ENCODE peak calls at places on chromosomes 13 and 19, in five cellular contexts. Q, J, N, C and W are unnamed samples.

GRCh38 chr13:31236211-31236786 is 36.5 kb downstream of the B3GLCT start:
- DNase-seq in Q (peak; percentile 37), C (peak; percentile 72), N (no peak), J (no peak), W (no peak)

GRCh38 chr13:86446311-86446710 is 647.1 kb upstream of the SLITRK6 start:
- DNase-seq in N (peak; percentile 97), Q (no peak), C (no peak), J (no peak), W (no peak)

GRCh38 chr13:50389726-50390125 is 374.5 kb downstream of the KCNRG start:
- DNase-seq in N (no peak), C (no peak), J (peak; percentile 73), Q (no peak), W (no peak)

GRCh38 chr19:2983351-2984195 is 6.2 kb downstream of the TLE6 start:
- DNase-seq in C (peak; percentile 75), Q (peak; percentile 31), N (peak; percentile 18), J (no peak), W (no peak)

GRCh38 chr19:294819-295686 is 3.9 kb upstream of the PLPP2 start:
- DNase-seq in C (peak; percentile 69), N (no peak), J (no peak), Q (no peak), W (no peak)

GRCh38 chr13:29763426-29764180 is 86.8 kb downstream of the UBL3 start:
- DNase-seq in C (no peak), N (peak; percentile 5), Q (peak; percentile 22), J (no peak), W (peak; percentile 12)

GRCh38 chr19:43555185-43555770 is 20.0 kb downstream of the XRCC1 start:
- DNase-seq in C (peak; percentile 83), N (peak; percentile 68), J (peak; percentile 77), Q (peak; percentile 63), W (peak; percentile 52)

GRCh38 chr19:1252221-1252817 is 3.9 kb downstream of the MIDN start:
- DNase-seq in C (peak; percentile 85), N (peak; percentile 93), Q (peak; percentile 97), J (no peak), W (peak; percentile 58)

GRCh38 chr13:41313659-41314197 is 2.7 kb downstream of the NAA16 start:
- DNase-seq in Q (no peak), N (no peak), J (no peak), C (no peak), W (no peak)

GRCh38 chr19:58059003-58059671 is at the start of gene ZNF135:
- DNase-seq in C (peak; percentile 95), Q (peak; percentile 78), J (peak; percentile 58), N (peak; percentile 19), W (no peak)

GRCh38 chr13:111296417-111296816 is 24.0 kb upstream of the TEX29 start:
- DNase-seq in C (no peak), N (no peak), J (no peak), Q (no peak), W (no peak)

GRCh38 chr13:27712421-27712820 is 79.9 kb upstream of the GSX1 start:
- DNase-seq in J (no peak), C (peak; percentile 35), N (no peak), Q (no peak), W (no peak)

GRCh38 chr13:114112231-114112825 is 20.1 kb downstream of the RASA3 start:
- DNase-seq in Q (no peak), N (no peak), J (no peak), C (no peak), W (no peak)

GRCh38 chr13:99028890-99029289 is 51.0 kb upstream of the DOCK9 start:
- DNase-seq in Q (peak; percentile 9), J (no peak), N (no peak), C (no peak), W (no peak)

GRCh38 chr19:6787393-6787792 is 14.9 kb downstream of the VAV1 start:
- DNase-seq in Q (no peak), J (no peak), C (no peak), N (no peak), W (no peak)

GRCh38 chr13:42990991-42991891 is 800 bp downstream of the EPSTI1 start:
- DNase-seq in N (no peak), J (no peak), C (no peak), Q (no peak), W (no peak)

GRCh38 chr19:49536921-49537462 is 9.2 kb downstream of the RCN3 start:
- DNase-seq in J (no peak), N (no peak), Q (no peak), C (no peak), W (no peak)

GRCh38 chr19:55242517-55242916 is 14.0 kb upstream of the TMEM86B start:
- DNase-seq in N (no peak), Q (no peak), C (no peak), J (no peak), W (no peak)

GRCh38 chr13:37656247-37656940 is 57.8 kb upstream of the POSTN start:
- DNase-seq in J (no peak), N (peak; percentile 89), C (peak; percentile 40), Q (peak; percentile 98), W (no peak)

GRCh38 chr19:4575978-4576933 is 16.8 kb upstream of the SEMA6B start:
- DNase-seq in C (peak; percentile 63), N (peak; percentile 54), J (no peak), Q (peak; percentile 60), W (peak; percentile 41)

GRCh38 chr13:91247768-91248167 is 99.7 kb upstream of the MIR17HG start:
- DNase-seq in C (no peak), N (no peak), J (no peak), Q (no peak), W (no peak)

GRCh38 chr19:42129399-42130253 is 2.6 kb downstream of the POU2F2 start:
- DNase-seq in Q (peak; percentile 29), J (no peak), N (no peak), C (no peak), W (no peak)

GRCh38 chr13:37068962-37069361 is 9.5 kb upstream of the SUPT20H start:
- DNase-seq in Q (no peak), C (no peak), N (no peak), J (no peak), W (no peak)

GRCh38 chr19:32421589-32422361 is 16.2 kb downstream of the DPY19L3 start:
- DNase-seq in N (no peak), Q (no peak), C (no peak), J (no peak), W (no peak)

GRCh38 chr13:23966691-23967615 is 69.7 kb upstream of the C1QTNF9B start:
- DNase-seq in J (no peak), C (peak; percentile 34), N (no peak), Q (no peak), W (no peak)

GRCh38 chr13:114059428-114059827 is 73.0 kb downstream of the RASA3 start:
- DNase-seq in Q (no peak), J (no peak), C (no peak), N (no peak), W (no peak)